ENCODE peak calls at places on chromosomes 13 and 19, in five cellular contexts. One of them, this sample, is unnamed.

GRCh38 chr13:76009491-76009890 is 373.4 kb downstream of the LMO7 start:
- DNase-seq in body of pancreas: no peak
- DNase-seq in tibial nerve: no peak
- DNase-seq in prostate gland: no peak
- DNase-seq in esophagus squamous epithelium: no peak
- DNase-seq in this sample: no peak

GRCh38 chr13:36374063-36374462 is 27.9 kb upstream of the SPART start:
- DNase-seq in prostate gland: no peak
- DNase-seq in tibial nerve: no peak
- DNase-seq in esophagus squamous epithelium: no peak
- DNase-seq in body of pancreas: no peak
- DNase-seq in this sample: no peak

GRCh38 chr19:7926021-7926726 is at the start of gene CTXN1:
- DNase-seq in tibial nerve: peak; percentile 58
- DNase-seq in esophagus squamous epithelium: no peak
- DNase-seq in prostate gland: peak; percentile 69
- DNase-seq in body of pancreas: peak; percentile 65
- DNase-seq in this sample: peak; percentile 76

GRCh38 chr19:18494267-18494607 is 27.6 kb downstream of the ELL start:
- DNase-seq in tibial nerve: no peak
- DNase-seq in prostate gland: no peak
- DNase-seq in body of pancreas: no peak
- DNase-seq in esophagus squamous epithelium: no peak
- DNase-seq in this sample: no peak

GRCh38 chr13:98775844-98776598 is 23.5 kb upstream of the SLC15A1 start:
- DNase-seq in tibial nerve: no peak
- DNase-seq in prostate gland: no peak
- DNase-seq in esophagus squamous epithelium: no peak
- DNase-seq in body of pancreas: no peak
- DNase-seq in this sample: no peak

GRCh38 chr13:81487151-81487550 is 1146.2 kb upstream of the SPRY2 start:
- DNase-seq in esophagus squamous epithelium: no peak
- DNase-seq in prostate gland: no peak
- DNase-seq in tibial nerve: no peak
- DNase-seq in body of pancreas: peak; percentile 19
- DNase-seq in this sample: peak; percentile 3

GRCh38 chr13:43872181-43872580 is 7.4 kb downstream of the CCDC122 start:
- DNase-seq in body of pancreas: no peak
- DNase-seq in esophagus squamous epithelium: no peak
- DNase-seq in tibial nerve: no peak
- DNase-seq in prostate gland: no peak
- DNase-seq in this sample: no peak

GRCh38 chr13:51745236-51745635 is 58.7 kb downstream of the DHRS12 start:
- DNase-seq in body of pancreas: no peak
- DNase-seq in prostate gland: no peak
- DNase-seq in esophagus squamous epithelium: no peak
- DNase-seq in tibial nerve: no peak
- DNase-seq in this sample: no peak

GRCh38 chr13:38496956-38497355 is 147.3 kb downstream of the UFM1 start:
- DNase-seq in prostate gland: no peak
- DNase-seq in tibial nerve: no peak
- DNase-seq in esophagus squamous epithelium: no peak
- DNase-seq in body of pancreas: no peak
- DNase-seq in this sample: no peak

GRCh38 chr13:83286737-83287136 is 595.5 kb downstream of the SLITRK1 start:
- DNase-seq in prostate gland: no peak
- DNase-seq in tibial nerve: no peak
- DNase-seq in body of pancreas: no peak
- DNase-seq in esophagus squamous epithelium: no peak
- DNase-seq in this sample: no peak

GRCh38 chr13:113113846-113114271 is 8.3 kb downstream of the F7 start:
- DNase-seq in body of pancreas: no peak
- DNase-seq in esophagus squamous epithelium: no peak
- DNase-seq in prostate gland: no peak
- DNase-seq in tibial nerve: no peak
- DNase-seq in this sample: no peak

GRCh38 chr19:11528551-11529341 is at the start of gene ECSIT:
- DNase-seq in tibial nerve: peak; percentile 96
- DNase-seq in esophagus squamous epithelium: peak; percentile 91
- DNase-seq in body of pancreas: peak; percentile 99
- DNase-seq in prostate gland: peak; percentile 95
- DNase-seq in this sample: peak; percentile 97
- TF ChIP-seq POLR2A in tibial nerve: no peak
- TF ChIP-seq POLR2A in esophagus squamous epithelium: no peak
- TF ChIP-seq POLR2A in body of pancreas: peak; percentile 76
- TF ChIP-seq POLR2A in prostate gland: peak; percentile 35
- TF ChIP-seq POLR2A in this sample: peak; percentile 55

DNA sequence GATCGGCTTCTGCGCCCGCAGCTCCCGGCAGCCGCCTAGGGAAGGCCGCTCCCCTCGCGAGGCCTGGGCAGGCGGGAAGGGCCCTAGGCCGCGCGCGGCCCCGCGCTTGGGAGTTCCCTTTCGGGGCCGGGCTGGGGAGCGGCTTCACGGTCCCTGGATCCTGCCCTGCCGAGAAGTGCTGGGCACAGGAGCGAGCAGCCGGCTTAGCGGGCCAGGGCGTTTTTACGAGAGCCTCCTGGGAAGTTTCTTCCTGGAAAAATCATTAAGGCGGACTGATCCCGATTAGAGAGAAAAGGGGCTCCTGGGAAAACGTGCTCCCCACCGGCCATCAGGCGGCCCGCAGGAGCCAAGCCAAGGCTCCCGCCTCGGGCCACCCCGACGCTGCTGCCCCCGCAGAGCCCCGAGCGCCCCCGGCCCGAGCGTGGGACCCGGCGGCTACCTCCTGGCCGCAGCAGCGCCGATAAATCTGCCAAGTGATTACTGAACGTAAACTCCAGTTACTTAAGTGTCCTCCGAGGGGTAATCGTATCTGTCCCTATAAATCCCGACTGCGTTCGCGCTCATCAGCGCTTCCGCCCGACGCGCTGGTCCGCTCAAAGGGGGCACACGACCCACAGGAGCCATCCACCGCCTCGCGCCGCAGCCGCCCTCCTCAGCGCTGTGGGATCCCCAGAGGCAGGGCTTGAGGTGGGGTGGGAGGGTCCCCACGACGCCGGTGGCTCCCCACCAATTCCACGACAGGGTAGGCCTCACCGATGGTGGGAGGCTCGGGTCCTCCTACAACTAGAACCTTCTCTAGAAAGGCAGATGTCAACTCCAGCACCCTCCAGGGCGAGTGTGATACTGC is 2.8 kb downstream of the ZIC5 start:
- DNase-seq in prostate gland: no peak
- DNase-seq in tibial nerve: no peak
- DNase-seq in body of pancreas: no peak
- DNase-seq in esophagus squamous epithelium: no peak
- DNase-seq in this sample: no peak
- TF ChIP-seq POLR2A in prostate gland: no peak
- TF ChIP-seq POLR2A in tibial nerve: no peak
- TF ChIP-seq POLR2A in body of pancreas: no peak
- TF ChIP-seq POLR2A in esophagus squamous epithelium: no peak
- TF ChIP-seq POLR2A in this sample: no peak

DNA sequence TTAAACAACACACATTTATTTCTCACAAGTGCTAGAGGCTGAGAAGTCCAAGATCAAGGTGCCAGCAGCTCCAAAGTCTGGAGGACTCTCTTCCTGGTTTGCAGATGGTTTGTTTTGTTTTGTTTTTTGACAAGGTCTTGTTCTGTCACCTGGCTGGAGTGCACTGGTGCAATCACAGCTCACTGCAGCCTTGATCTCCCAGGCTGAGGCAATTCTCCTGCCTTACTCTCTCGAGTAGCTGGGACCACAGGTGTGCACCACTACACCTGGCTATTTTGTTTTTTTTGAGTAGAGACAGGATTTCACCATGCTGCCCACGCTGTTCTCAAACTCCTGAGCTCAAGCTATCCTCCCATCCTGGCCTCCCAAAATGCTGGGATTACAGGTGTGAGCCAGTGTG is 15.5 kb downstream of the APLP1 start:
- DNase-seq in esophagus squamous epithelium: no peak
- DNase-seq in body of pancreas: no peak
- DNase-seq in tibial nerve: no peak
- DNase-seq in prostate gland: no peak
- DNase-seq in this sample: no peak
- TF ChIP-seq POLR2A in esophagus squamous epithelium: no peak
- TF ChIP-seq POLR2A in body of pancreas: no peak
- TF ChIP-seq POLR2A in tibial nerve: no peak
- TF ChIP-seq POLR2A in prostate gland: no peak
- TF ChIP-seq POLR2A in this sample: no peak

DNA sequence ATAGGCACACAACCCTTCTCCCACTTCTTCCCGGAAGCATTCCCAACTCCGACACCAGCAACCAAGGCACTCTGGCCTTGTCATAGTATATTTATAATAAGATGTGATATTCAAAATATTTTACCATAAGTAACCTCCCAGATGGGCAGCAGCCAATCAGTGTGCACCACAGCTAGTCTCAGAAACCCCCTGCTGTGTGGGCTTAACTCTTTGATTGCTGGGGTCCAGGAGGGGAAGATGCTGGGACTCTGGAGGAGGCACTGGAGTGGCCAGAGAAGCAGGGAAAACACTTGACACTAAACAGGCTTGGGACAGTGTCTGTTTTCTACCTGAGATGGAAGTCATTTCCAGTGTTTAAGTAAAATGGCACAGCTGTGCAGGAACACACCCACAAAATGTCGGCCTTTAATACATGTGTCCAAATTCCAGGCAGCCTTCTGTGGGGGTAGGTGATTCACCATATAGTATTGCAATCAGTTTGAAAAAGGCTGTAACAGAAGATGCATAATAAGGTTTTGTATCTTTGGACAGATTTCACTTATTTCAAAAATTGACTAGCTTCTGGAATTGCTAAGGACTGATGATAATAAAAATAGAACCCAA is 100.7 kb downstream of the MBNL2 start:
- DNase-seq in esophagus squamous epithelium: no peak
- DNase-seq in body of pancreas: no peak
- DNase-seq in tibial nerve: no peak
- DNase-seq in prostate gland: no peak
- DNase-seq in this sample: no peak
- TF ChIP-seq POLR2A in esophagus squamous epithelium: no peak
- TF ChIP-seq POLR2A in body of pancreas: no peak
- TF ChIP-seq POLR2A in tibial nerve: no peak
- TF ChIP-seq POLR2A in prostate gland: no peak
- TF ChIP-seq POLR2A in this sample: no peak

GRCh38 chr19:40452016-40452415 is 7.9 kb upstream of the SERTAD3 start:
- DNase-seq in esophagus squamous epithelium: no peak
- DNase-seq in tibial nerve: no peak
- DNase-seq in body of pancreas: no peak
- DNase-seq in prostate gland: no peak
- DNase-seq in this sample: no peak
- TF ChIP-seq POLR2A in esophagus squamous epithelium: no peak
- TF ChIP-seq POLR2A in tibial nerve: no peak
- TF ChIP-seq POLR2A in body of pancreas: no peak
- TF ChIP-seq POLR2A in prostate gland: no peak
- TF ChIP-seq POLR2A in this sample: peak; percentile 43

GRCh38 chr19:13583114-13583513 is 76.8 kb upstream of the CACNA1A start:
- DNase-seq in prostate gland: no peak
- DNase-seq in body of pancreas: no peak
- DNase-seq in tibial nerve: no peak
- DNase-seq in esophagus squamous epithelium: no peak
- DNase-seq in this sample: no peak
- TF ChIP-seq POLR2A in prostate gland: no peak
- TF ChIP-seq POLR2A in body of pancreas: no peak
- TF ChIP-seq POLR2A in tibial nerve: no peak
- TF ChIP-seq POLR2A in esophagus squamous epithelium: no peak
- TF ChIP-seq POLR2A in this sample: no peak

GRCh38 chr19:797528-798414 is 519 bp downstream of the PTBP1 start:
- DNase-seq in body of pancreas: peak; percentile 92
- DNase-seq in tibial nerve: peak; percentile 80
- DNase-seq in esophagus squamous epithelium: peak; percentile 56
- DNase-seq in prostate gland: peak; percentile 81
- DNase-seq in this sample: peak; percentile 95
- TF ChIP-seq POLR2A in body of pancreas: peak; percentile 6
- TF ChIP-seq POLR2A in tibial nerve: no peak
- TF ChIP-seq POLR2A in esophagus squamous epithelium: no peak
- TF ChIP-seq POLR2A in prostate gland: no peak
- TF ChIP-seq POLR2A in this sample: no peak

DNA sequence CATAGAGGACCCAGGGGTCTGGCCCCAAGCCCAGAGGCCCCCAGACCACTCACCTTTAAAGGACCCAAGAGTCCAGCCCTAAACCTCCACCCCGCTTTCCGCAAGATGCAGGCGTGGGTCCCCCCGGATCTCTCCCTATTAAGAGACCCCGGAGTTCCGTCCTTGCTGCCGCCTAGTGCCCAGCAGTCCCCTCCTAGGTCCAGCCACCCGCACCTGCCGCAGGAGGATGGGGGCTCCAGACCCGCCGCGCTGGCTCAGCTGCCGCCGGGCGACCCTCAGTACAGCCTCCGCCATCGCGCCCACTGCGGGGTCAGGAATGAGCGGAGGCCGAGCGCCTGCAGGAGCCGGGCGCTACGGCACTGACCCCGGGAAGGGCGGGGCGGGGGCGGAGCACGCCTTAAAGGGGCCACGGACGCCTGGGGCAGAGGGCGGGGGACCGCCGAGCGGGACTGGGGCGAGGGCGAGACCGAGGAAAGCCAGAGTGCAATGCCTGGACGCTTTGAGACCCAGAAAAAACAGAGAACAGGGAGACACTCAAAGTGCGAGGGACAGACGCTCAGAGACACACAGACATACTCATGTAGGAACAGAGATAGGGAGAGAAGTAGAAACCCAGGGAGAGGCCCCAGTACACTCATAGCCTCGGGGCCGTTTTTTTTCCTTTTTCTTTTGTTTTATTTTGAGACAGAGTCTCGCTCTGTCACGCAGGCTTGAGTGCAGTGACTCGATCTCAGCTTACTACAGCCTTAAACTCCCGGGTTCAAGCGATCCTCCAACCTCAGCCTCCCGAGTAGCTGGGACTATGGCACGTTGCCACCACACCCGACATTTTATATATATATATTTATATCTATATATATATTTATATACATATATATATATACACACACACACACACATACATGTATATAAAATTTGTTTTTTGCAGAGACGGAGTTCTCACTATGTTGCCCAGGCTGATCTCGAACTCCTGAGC is at the start of gene ETHE1:
- DNase-seq in tibial nerve: peak; percentile 60
- DNase-seq in esophagus squamous epithelium: no peak
- DNase-seq in prostate gland: peak; percentile 66
- DNase-seq in body of pancreas: peak; percentile 85
- DNase-seq in this sample: peak; percentile 78
- TF ChIP-seq POLR2A in tibial nerve: no peak
- TF ChIP-seq POLR2A in esophagus squamous epithelium: peak; percentile 63
- TF ChIP-seq POLR2A in prostate gland: peak; percentile 91
- TF ChIP-seq POLR2A in body of pancreas: peak; percentile 79
- TF ChIP-seq POLR2A in this sample: peak; percentile 35